ENCODE peak calls at places on chromosome 16, in five cellular contexts. One of them, this sample, is unnamed.

GRCh38 chr16:14193316-14193871 is 122.3 kb downstream of the MRTFB start:
- DNase-seq in AG08395: no peak
- DNase-seq in stimulated activated naive B cell treated with anti-CD40 and anti-IgM and Interleukin-4, amounts not matched to agents 10 μg/mL and 1 μg/mL and 100 μg/mL, for 72 hours: no peak
- DNase-seq in lung: no peak
- DNase-seq in cardiac fibroblast: no peak
- DNase-seq in this sample: no peak

GRCh38 chr16:11231367-11231970 is 24.5 kb downstream of the SOCS1 start:
- DNase-seq in AG08395: no peak
- DNase-seq in stimulated activated naive B cell treated with anti-CD40 and anti-IgM and Interleukin-4, amounts not matched to agents 10 μg/mL and 1 μg/mL and 100 μg/mL, for 72 hours: no peak
- DNase-seq in lung: no peak
- DNase-seq in cardiac fibroblast: no peak
- DNase-seq in this sample: no peak

GRCh38 chr16:10180771-10181163 is 1.5 kb downstream of the GRIN2A start:
- DNase-seq in AG08395: no peak
- DNase-seq in stimulated activated naive B cell treated with anti-CD40 and anti-IgM and Interleukin-4, amounts not matched to agents 10 μg/mL and 1 μg/mL and 100 μg/mL, for 72 hours: peak
- DNase-seq in lung: no peak
- DNase-seq in cardiac fibroblast: peak
- DNase-seq in this sample: peak

GRCh38 chr16:7716924-7717323 is 384.3 kb downstream of the RBFOX1 start:
- DNase-seq in AG08395: no peak
- DNase-seq in stimulated activated naive B cell treated with anti-CD40 and anti-IgM and Interleukin-4, amounts not matched to agents 10 μg/mL and 1 μg/mL and 100 μg/mL, for 72 hours: no peak
- DNase-seq in lung: no peak
- DNase-seq in cardiac fibroblast: no peak
- DNase-seq in this sample: no peak

GRCh38 chr16:76653390-76654026 is 376.3 kb downstream of the CNTNAP4 start:
- DNase-seq in AG08395: no peak
- DNase-seq in stimulated activated naive B cell treated with anti-CD40 and anti-IgM and Interleukin-4, amounts not matched to agents 10 μg/mL and 1 μg/mL and 100 μg/mL, for 72 hours: no peak
- DNase-seq in lung: no peak
- DNase-seq in cardiac fibroblast: peak
- DNase-seq in this sample: no peak

GRCh38 chr16:80619824-80620223 is 79.0 kb downstream of the DYNLRB2 start:
- DNase-seq in AG08395: no peak
- DNase-seq in stimulated activated naive B cell treated with anti-CD40 and anti-IgM and Interleukin-4, amounts not matched to agents 10 μg/mL and 1 μg/mL and 100 μg/mL, for 72 hours: no peak
- DNase-seq in lung: no peak
- DNase-seq in cardiac fibroblast: no peak
- DNase-seq in this sample: no peak

GRCh38 chr16:67613808-67614207 is 31.1 kb upstream of the CARMIL2 start:
- DNase-seq in AG08395: no peak
- DNase-seq in stimulated activated naive B cell treated with anti-CD40 and anti-IgM and Interleukin-4, amounts not matched to agents 10 μg/mL and 1 μg/mL and 100 μg/mL, for 72 hours: no peak
- DNase-seq in lung: no peak
- DNase-seq in cardiac fibroblast: no peak
- DNase-seq in this sample: no peak

GRCh38 chr16:59886021-59886420 is 1151.9 kb upstream of the GOT2 start:
- DNase-seq in AG08395: peak
- DNase-seq in stimulated activated naive B cell treated with anti-CD40 and anti-IgM and Interleukin-4, amounts not matched to agents 10 μg/mL and 1 μg/mL and 100 μg/mL, for 72 hours: no peak
- DNase-seq in lung: no peak
- DNase-seq in cardiac fibroblast: peak
- DNase-seq in this sample: no peak

GRCh38 chr16:55559233-55559632 is 7.3 kb upstream of the CAPNS2 start:
- DNase-seq in AG08395: no peak
- DNase-seq in stimulated activated naive B cell treated with anti-CD40 and anti-IgM and Interleukin-4, amounts not matched to agents 10 μg/mL and 1 μg/mL and 100 μg/mL, for 72 hours: no peak
- DNase-seq in lung: no peak
- DNase-seq in cardiac fibroblast: peak
- DNase-seq in this sample: no peak

GRCh38 chr16:16163109-16163508 is 60.2 kb downstream of the ABCC6 start:
- DNase-seq in AG08395: no peak
- DNase-seq in stimulated activated naive B cell treated with anti-CD40 and anti-IgM and Interleukin-4, amounts not matched to agents 10 μg/mL and 1 μg/mL and 100 μg/mL, for 72 hours: no peak
- DNase-seq in lung: no peak
- DNase-seq in cardiac fibroblast: no peak
- DNase-seq in this sample: no peak

This sample was measured in frontal cortex.